ENCODE peak calls at places on chromosomes 16 and 17, in four cellular contexts. Q is GM13976, R is IMR-90, I is endothelial cell. K is an unnamed sample.

GRCh38 chr17:81424151-81424550 is 28.9 kb downstream of the BAHCC1 start:
- DNase-seq in R (no peak), I (no peak), Q (no peak), K (no peak)

GRCh38 chr16:68529608-68529930 is 9.5 kb upstream of the ZFP90 start:
- DNase-seq in R (no peak), I (no peak), Q (no peak), K (no peak)

GRCh38 chr16:813204-813915 is 12.8 kb upstream of the GNG13 start:
- DNase-seq in I (peak), R (peak), Q (peak), K (peak)

GRCh38 chr16:54286330-54287017 is at the start of gene IRX3:
- DNase-seq in R (peak), I (peak), Q (peak), K (peak)

GRCh38 chr16:72317378-72317777 is 145.4 kb upstream of the PMFBP1 start:
- DNase-seq in Q (no peak), R (peak), I (no peak), K (no peak)

GRCh38 chr17:32822996-32823395 is 53.9 kb downstream of the MYO1D start:
- DNase-seq in I (no peak), Q (peak), R (no peak), K (no peak)

GRCh38 chr17:29918922-29919856 is 10.8 kb downstream of the SSH2 start:
- DNase-seq in R (peak), Q (no peak), I (no peak), K (no peak)

GRCh38 chr17:50203086-50203485 is 1.7 kb upstream of the COL1A1 start:
- DNase-seq in R (peak), Q (no peak), I (no peak), K (no peak)

GRCh38 chr17:31857920-31858646 is 961 bp downstream of the COPRS start:
- DNase-seq in R (no peak), Q (no peak), I (no peak), K (no peak)

GRCh38 chr17:57889892-57890856 is 40.3 kb upstream of the MRPS23 start:
- DNase-seq in R (peak), I (no peak), Q (no peak), K (no peak)

GRCh38 chr16:27174798-27175197 is 28.5 kb upstream of the KDM8 start:
- DNase-seq in R (peak), Q (no peak), I (no peak), K (no peak)

GRCh38 chr17:8830141-8830540 is 31.0 kb upstream of the MFSD6L start:
- DNase-seq in I (no peak), Q (no peak), R (no peak), K (no peak)

GRCh38 chr16:51286272-51286671 is 135.2 kb upstream of the SALL1 start:
- DNase-seq in R (no peak), I (no peak), Q (no peak), K (no peak)

GRCh38 chr16:66026211-66026610 is 340.3 kb upstream of the CDH5 start:
- DNase-seq in R (no peak), I (no peak), Q (no peak), K (no peak)

GRCh38 chr17:6712058-6712853 is 913 bp downstream of the SLC13A5 start:
- DNase-seq in Q (no peak), I (peak), R (no peak), K (no peak)

GRCh38 chr17:1648582-1649115 is 1.0 kb downstream of the RILP start:
- DNase-seq in Q (peak), I (peak), R (peak), K (peak)

GRCh38 chr16:89529097-89529496 is 20.9 kb downstream of the SPG7 start:
- DNase-seq in Q (no peak), I (no peak), R (no peak), K (no peak)

GRCh38 chr17:48728232-48729231 is at the start of gene HOXB13:
- DNase-seq in I (no peak), Q (no peak), R (peak), K (no peak)

GRCh38 chr17:66426397-66427033 is 124.1 kb downstream of the PRKCA start:
- DNase-seq in R (peak), Q (peak), I (no peak), K (no peak)

GRCh38 chr17:32253117-32253611 is 12.5 kb upstream of the RHBDL3 start:
- DNase-seq in Q (peak), I (peak), R (peak), K (peak)

GRCh38 chr17:1697681-1698080 is 12.5 kb downstream of the TLCD2 start:
- DNase-seq in R (no peak), I (no peak), Q (no peak), K (no peak)

GRCh38 chr17:75587718-75588545 is at the start of gene MYO15B:
- DNase-seq in I (peak), Q (peak), R (no peak), K (peak)

GRCh38 chr17:7687072-7687907 is at the start of gene TP53:
- DNase-seq in Q (peak), I (peak), R (peak), K (peak)

GRCh38 chr17:7393613-7394451 is 493 bp downstream of the PLSCR3 start:
- DNase-seq in R (no peak), I (no peak), Q (peak), K (no peak)

GRCh38 chr16:1506494-1507213 is 13.5 kb downstream of the TELO2 start:
- DNase-seq in Q (no peak), R (no peak), I (no peak), K (no peak)

GRCh38 chr17:73349138-73349537 is 37.3 kb upstream of the CDC42EP4 start:
- DNase-seq in R (no peak), Q (no peak), I (no peak), K (peak)

GRCh38 chr17:43216369-43216761 is 4.7 kb downstream of the TMEM106A start:
- DNase-seq in Q (no peak), R (no peak), I (no peak), K (no peak)

GRCh38 chr17:39640493-39641118 is 3.7 kb downstream of the STARD3 start:
- DNase-seq in R (no peak), Q (no peak), I (no peak), K (no peak)

GRCh38 chr17:77811521-77811920 is 147.0 kb upstream of the TNRC6C start:
- DNase-seq in Q (no peak), I (no peak), R (no peak), K (no peak)

GRCh38 chr17:77819497-77819896 is 139.0 kb upstream of the TNRC6C start:
- DNase-seq in R (no peak), Q (no peak), I (no peak), K (no peak)

GRCh38 chr17:77814091-77814772 is 144.3 kb upstream of the TNRC6C start:
- DNase-seq in Q (no peak), R (no peak), I (no peak), K (no peak)

GRCh38 chr17:77817953-77818352 is 140.6 kb upstream of the TNRC6C start:
- DNase-seq in R (no peak), Q (no peak), I (no peak), K (no peak)

DNA sequence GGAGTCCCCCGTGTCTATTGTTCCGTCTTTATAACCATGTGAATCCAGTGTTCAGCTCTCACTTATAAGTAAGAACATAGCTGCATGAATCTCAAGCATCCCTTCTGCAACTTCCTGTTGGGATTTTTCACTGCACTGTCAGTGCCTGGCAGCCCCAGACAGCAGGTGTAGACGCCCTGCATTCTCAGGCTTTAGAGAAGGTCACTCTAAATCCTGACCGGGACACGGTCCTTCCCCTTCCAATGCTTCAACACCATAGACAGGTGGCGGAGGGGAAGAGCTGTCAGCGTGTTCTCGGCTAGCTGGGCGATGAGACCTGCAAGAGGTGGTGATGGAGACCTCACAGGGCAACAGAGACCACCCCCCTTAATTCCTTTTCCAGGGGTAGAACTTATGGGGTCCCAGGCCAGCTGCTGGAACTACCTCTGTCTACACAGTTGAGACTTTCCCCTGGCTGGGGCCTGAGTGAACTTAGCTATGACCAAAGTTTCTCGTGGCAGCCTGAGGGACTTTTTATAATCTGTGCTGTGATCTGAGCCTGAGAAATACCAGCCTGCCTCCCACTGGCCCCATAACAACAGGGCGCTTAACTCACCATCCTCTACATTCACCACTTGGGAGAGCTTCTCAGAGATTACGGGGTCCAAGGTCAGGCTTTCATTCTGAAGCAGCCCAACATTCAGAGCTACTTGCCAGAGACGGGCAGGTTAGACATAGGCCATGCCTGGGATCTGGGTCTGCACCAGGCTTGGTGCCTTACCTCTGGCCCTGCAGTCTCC is 143.2 kb upstream of the TNRC6C start:
- DNase-seq in Q (no peak), I (no peak), R (no peak), K (no peak)
- TF ChIP-seq CTCF in Q (no peak), I (no peak), R (no peak), K (no peak)

GRCh38 chr16:16032271-16032979 is 83.0 kb downstream of the ABCC1 start:
- DNase-seq in I (no peak), R (peak), Q (no peak), K (no peak)

GRCh38 chr16:16029431-16030011 is 80.1 kb downstream of the ABCC1 start:
- DNase-seq in Q (no peak), R (peak), I (no peak), K (no peak)

GRCh38 chr16:16028311-16028999 is 79.0 kb downstream of the ABCC1 start:
- DNase-seq in R (no peak), I (no peak), Q (no peak), K (no peak)

GRCh38 chr16:16031401-16031800 is 82.0 kb downstream of the ABCC1 start:
- DNase-seq in Q (no peak), I (no peak), R (no peak), K (no peak)

DNA sequence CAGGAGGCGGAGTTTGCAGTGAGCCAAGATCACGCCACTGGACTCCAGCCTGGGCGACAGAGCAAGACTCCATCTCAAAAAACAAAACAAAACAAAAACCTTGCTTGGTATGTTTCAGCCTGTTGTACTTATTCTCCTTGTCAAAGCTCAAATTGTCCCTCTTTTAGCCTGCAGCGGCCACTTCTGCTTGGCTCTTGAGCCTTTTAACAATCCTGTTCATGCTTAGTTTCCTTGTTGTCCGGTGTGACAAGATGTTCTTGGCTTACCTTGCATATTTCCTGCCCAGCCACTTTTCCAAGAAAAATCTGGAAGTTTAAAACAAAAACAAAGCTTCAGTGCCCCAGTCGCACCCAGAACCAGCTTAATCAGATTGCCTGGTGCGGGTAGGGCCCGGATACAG is 81.0 kb downstream of the ABCC1 start:
- DNase-seq in I (no peak), Q (no peak), R (no peak), K (no peak)
- TF ChIP-seq CTCF in I (no peak), Q (no peak), R (no peak), K (no peak)

DNA sequence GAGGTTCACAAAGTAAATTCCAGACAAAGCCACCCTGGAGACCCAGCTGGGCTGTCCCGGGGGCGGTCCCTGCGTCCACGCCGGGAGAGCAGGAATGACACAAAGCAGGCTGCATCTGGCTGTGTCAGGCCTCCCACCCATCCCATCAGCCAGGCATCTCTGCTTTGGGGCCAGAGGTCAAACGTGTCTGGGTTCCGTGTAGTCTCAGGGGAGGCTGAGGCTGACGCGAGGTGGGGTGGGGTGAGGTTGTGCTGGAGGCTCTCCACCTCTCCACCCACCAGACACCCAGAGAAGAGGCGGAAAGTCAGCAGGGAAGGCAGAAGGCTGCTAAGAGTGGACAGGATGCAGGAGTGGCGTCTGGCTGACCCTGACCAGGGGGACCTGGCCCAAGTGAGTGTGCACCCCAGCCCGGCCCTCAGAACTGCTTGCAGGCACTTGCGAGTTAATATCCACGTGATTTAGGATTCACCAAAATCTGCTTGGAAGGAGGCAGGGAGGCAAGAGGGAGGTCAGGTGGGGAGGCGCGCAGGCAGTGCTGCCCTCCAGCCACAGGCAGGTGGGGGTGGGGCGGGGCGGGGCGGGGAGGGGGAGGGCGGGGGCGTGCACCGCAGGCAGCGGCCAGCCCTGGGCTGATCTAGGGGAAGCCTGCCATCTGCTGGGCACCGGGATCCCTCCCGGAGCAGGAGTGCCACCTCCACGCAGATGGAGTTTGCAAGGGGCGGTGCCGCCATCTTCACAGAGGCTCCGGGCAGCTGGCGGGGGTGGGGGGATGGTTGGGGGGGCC is 44.3 kb downstream of the TBC1D16 start:
- DNase-seq in R (peak), I (peak), Q (peak), K (peak)
- TF ChIP-seq CTCF in R (peak), I (no peak), Q (peak), K (peak)

DNA sequence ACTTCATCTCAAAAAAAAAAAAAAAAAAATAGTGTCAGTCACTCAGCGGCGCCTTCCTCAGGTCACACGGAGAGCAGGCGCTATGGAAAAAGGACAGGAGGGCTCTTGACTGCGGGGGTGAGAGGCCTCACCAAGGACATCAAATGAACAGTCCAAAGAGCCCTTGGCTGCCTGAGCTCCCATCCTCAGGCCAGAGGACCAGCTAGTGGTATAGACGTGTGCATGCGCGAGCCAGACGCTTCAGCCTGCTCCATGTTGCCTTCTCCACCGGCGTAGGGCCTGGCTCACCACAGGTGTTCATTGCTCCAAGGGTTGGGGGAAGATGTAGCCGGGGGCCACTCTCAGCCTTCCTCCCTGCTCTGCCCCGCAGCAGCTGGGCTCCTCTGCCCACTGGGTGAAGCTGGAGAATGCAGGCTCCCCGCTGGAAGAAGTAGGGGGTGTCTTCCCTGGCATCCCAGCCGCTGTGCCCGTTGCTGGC is 65.8 kb upstream of the PLCG2 start:
- DNase-seq in R (no peak), I (no peak), Q (no peak), K (no peak)
- TF ChIP-seq CTCF in R (no peak), I (no peak), Q (no peak), K (no peak)

K was measured in neural crest cell.